ENCODE peak calls at places on chromosome 15, in five cellular contexts. One of them, this sample, is unnamed.

GRCh38 chr15:25067725-25068309 is 113.0 kb downstream of the SNRPN start:
- DNase-seq in Panc1: no peak
- DNase-seq in psoas muscle: no peak
- DNase-seq in colonic mucosa: no peak
- DNase-seq in upper lobe of right lung: peak; percentile 25
- DNase-seq in this sample: peak; percentile 8

GRCh38 chr15:41870689-41871081 is 23.2 kb downstream of the SPTBN5 start:
- DNase-seq in Panc1: peak; percentile 60
- DNase-seq in colonic mucosa: no peak
- DNase-seq in upper lobe of right lung: no peak
- DNase-seq in psoas muscle: no peak
- DNase-seq in this sample: no peak

GRCh38 chr15:98943609-98944111 is 63.9 kb downstream of the PGPEP1L start:
- DNase-seq in upper lobe of right lung: no peak
- DNase-seq in colonic mucosa: no peak
- DNase-seq in Panc1: no peak
- DNase-seq in psoas muscle: peak; percentile 92
- DNase-seq in this sample: no peak

GRCh38 chr15:31392761-31393401 is 66.2 kb downstream of the KLF13 start:
- DNase-seq in colonic mucosa: peak; percentile 52
- DNase-seq in upper lobe of right lung: no peak
- DNase-seq in psoas muscle: no peak
- DNase-seq in Panc1: no peak
- DNase-seq in this sample: peak; percentile 87

GRCh38 chr15:79101866-79102581 is 11.4 kb upstream of the RASGRF1 start:
- DNase-seq in psoas muscle: no peak
- DNase-seq in Panc1: no peak
- DNase-seq in colonic mucosa: no peak
- DNase-seq in upper lobe of right lung: no peak
- DNase-seq in this sample: no peak

GRCh38 chr15:60941448-60941847 is 287.7 kb downstream of the RORA start:
- DNase-seq in Panc1: no peak
- DNase-seq in colonic mucosa: no peak
- DNase-seq in upper lobe of right lung: no peak
- DNase-seq in psoas muscle: no peak
- DNase-seq in this sample: no peak

GRCh38 chr15:38090223-38090622 is 155.8 kb downstream of the TMCO5A start:
- DNase-seq in colonic mucosa: no peak
- DNase-seq in psoas muscle: no peak
- DNase-seq in upper lobe of right lung: no peak
- DNase-seq in Panc1: no peak
- DNase-seq in this sample: no peak

GRCh38 chr15:98649996-98650870 is 1.9 kb downstream of the IGF1R start:
- DNase-seq in psoas muscle: peak; percentile 74
- DNase-seq in upper lobe of right lung: peak; percentile 76
- DNase-seq in Panc1: no peak
- DNase-seq in colonic mucosa: peak; percentile 53
- DNase-seq in this sample: peak; percentile 87

GRCh38 chr15:33425149-33425548 is 114.4 kb downstream of the RYR3 start:
- DNase-seq in colonic mucosa: no peak
- DNase-seq in Panc1: no peak
- DNase-seq in psoas muscle: no peak
- DNase-seq in upper lobe of right lung: no peak
- DNase-seq in this sample: no peak

GRCh38 chr15:70236306-70237103 is 138.8 kb upstream of the TLE3 start:
- DNase-seq in colonic mucosa: no peak
- DNase-seq in Panc1: no peak
- DNase-seq in upper lobe of right lung: no peak
- DNase-seq in psoas muscle: no peak
- DNase-seq in this sample: no peak

GRCh38 chr15:92323480-92323879 is 70.2 kb upstream of the ST8SIA2 start:
- DNase-seq in colonic mucosa: no peak
- DNase-seq in Panc1: no peak
- DNase-seq in upper lobe of right lung: no peak
- DNase-seq in psoas muscle: no peak
- DNase-seq in this sample: no peak

GRCh38 chr15:92327033-92327432 is 66.6 kb upstream of the ST8SIA2 start:
- DNase-seq in psoas muscle: no peak
- DNase-seq in colonic mucosa: no peak
- DNase-seq in Panc1: no peak
- DNase-seq in upper lobe of right lung: no peak
- DNase-seq in this sample: no peak

GRCh38 chr15:92324036-92324963 is 69.4 kb upstream of the ST8SIA2 start:
- DNase-seq in colonic mucosa: no peak
- DNase-seq in Panc1: no peak
- DNase-seq in upper lobe of right lung: no peak
- DNase-seq in psoas muscle: no peak
- DNase-seq in this sample: no peak

GRCh38 chr15:92328207-92328606 is 65.5 kb upstream of the ST8SIA2 start:
- DNase-seq in upper lobe of right lung: no peak
- DNase-seq in colonic mucosa: no peak
- DNase-seq in Panc1: no peak
- DNase-seq in psoas muscle: no peak
- DNase-seq in this sample: no peak

GRCh38 chr15:92326236-92326635 is 67.4 kb upstream of the ST8SIA2 start:
- DNase-seq in colonic mucosa: no peak
- DNase-seq in Panc1: no peak
- DNase-seq in upper lobe of right lung: no peak
- DNase-seq in psoas muscle: no peak
- DNase-seq in this sample: no peak
- TF ChIP-seq CTCF in colonic mucosa: no peak
- TF ChIP-seq CTCF in Panc1: no peak
- TF ChIP-seq CTCF in upper lobe of right lung: no peak
- TF ChIP-seq CTCF in psoas muscle: no peak
- TF ChIP-seq CTCF in this sample: no peak

DNA sequence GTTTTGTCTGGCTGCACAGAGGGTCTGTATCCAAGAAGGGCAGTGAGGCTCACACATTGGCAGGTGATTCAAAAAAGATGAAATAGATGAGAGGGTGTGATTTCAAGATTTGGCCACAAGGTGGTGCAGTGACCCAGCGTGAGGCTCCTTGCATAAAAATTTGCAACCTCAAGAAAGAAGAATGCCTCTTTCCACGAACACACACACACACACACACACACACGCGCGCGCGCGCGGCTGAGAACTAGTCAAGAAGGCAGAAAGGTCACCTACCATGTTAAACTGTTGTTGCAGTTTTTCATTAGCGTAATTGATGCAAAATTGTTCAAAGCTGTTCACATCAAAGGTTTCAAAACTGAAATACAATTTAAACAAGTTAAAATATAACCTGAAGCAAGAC is 39.2 kb downstream of the MYO5C start:
- DNase-seq in psoas muscle: peak; percentile 75
- DNase-seq in Panc1: peak; percentile 81
- DNase-seq in upper lobe of right lung: no peak
- DNase-seq in colonic mucosa: peak; percentile 80
- DNase-seq in this sample: no peak
- H3K27ac ChIP-seq in psoas muscle: no peak overlapping the region
- H3K27ac ChIP-seq in Panc1: no peak overlapping the region
- H3K27ac ChIP-seq in upper lobe of right lung: no peak overlapping the region
- H3K27ac ChIP-seq in colonic mucosa: no peak overlapping the region
- H3K27ac ChIP-seq in this sample: peak overlapping the region; percentile 20

DNA sequence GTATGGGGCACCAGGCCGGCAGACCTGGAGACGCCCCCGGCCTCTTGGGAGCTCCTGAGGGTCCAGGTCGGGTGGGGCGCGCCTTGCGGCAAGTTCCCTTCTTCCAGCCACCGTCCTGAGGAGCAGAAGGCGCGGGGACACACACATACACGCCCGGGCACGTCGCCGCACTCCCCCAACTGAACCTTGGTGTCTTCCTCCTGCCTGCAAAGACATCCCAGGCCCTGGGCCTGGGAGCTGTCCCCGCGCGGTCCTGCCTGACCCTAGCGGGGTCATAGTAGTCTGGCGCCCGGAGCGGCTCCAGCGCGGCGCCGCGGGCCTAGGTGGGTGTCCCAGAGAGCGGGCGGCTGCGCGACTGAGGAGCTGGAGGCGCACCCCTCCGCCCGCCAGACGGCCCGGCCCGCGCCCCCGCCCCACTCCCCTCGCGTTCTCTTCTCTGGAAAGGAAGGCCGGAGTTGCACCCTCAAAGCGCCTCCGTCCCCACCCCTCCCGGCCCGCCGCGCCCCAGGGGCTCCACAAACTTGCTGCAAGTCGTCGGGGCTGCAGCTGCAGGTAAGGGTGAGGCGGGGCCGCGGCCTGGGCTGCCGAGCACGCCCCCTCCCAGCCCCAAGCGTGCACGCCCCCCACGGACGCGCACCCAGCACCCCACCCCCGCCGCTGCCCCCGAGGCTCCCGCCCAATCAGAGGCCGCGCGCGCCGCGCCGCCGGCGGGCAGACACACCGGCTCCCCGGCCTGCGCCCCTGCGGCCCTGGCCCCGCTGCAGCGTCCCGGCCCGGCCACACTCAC is 186.0 kb upstream of the LINGO1 start:
- DNase-seq in colonic mucosa: no peak
- DNase-seq in upper lobe of right lung: no peak
- DNase-seq in Panc1: no peak
- DNase-seq in psoas muscle: no peak
- DNase-seq in this sample: no peak
- H3K4me3 ChIP-seq in colonic mucosa: no peak overlapping the region
- H3K4me3 ChIP-seq in upper lobe of right lung: no peak overlapping the region
- H3K4me3 ChIP-seq in Panc1: peak overlapping the region; percentile 36
- H3K4me3 ChIP-seq in psoas muscle: peak overlapping the region; percentile 61
- H3K4me3 ChIP-seq in this sample: no peak overlapping the region

GRCh38 chr15:90083954-90084607 is 18.2 kb downstream of the IDH2 start:
- DNase-seq in upper lobe of right lung: no peak
- DNase-seq in psoas muscle: no peak
- DNase-seq in colonic mucosa: no peak
- DNase-seq in Panc1: no peak
- DNase-seq in this sample: no peak

GRCh38 chr15:90084876-90085423 is 17.3 kb downstream of the IDH2 start:
- DNase-seq in psoas muscle: no peak
- DNase-seq in Panc1: no peak
- DNase-seq in colonic mucosa: no peak
- DNase-seq in upper lobe of right lung: no peak
- DNase-seq in this sample: no peak

GRCh38 chr15:90087454-90088154 is 14.7 kb downstream of the IDH2 start:
- DNase-seq in Panc1: no peak
- DNase-seq in upper lobe of right lung: no peak
- DNase-seq in colonic mucosa: no peak
- DNase-seq in psoas muscle: peak; percentile 54
- DNase-seq in this sample: peak; percentile 79

GRCh38 chr15:90085565-90085964 is 16.7 kb downstream of the IDH2 start:
- DNase-seq in colonic mucosa: no peak
- DNase-seq in upper lobe of right lung: no peak
- DNase-seq in psoas muscle: peak; percentile 28
- DNase-seq in Panc1: no peak
- DNase-seq in this sample: no peak

DNA sequence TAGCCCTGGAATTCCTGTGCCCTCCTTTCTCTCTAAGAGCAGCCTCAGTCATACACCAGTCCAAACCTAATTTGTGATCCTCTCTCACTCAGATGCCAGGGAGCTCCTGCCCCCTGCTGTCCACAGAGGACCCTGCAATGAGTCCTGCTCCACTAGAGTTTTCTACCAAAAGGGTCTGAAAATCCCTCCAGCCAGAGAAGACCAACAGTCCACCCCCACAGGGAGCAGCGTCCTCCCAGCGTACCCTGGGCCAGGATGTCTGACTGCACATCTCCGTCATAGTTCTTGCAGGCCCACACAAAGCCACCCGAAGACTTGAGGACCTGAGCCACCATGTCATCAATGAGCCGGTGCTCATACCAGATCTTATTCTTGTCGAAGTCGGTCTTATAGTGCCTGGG is 15.4 kb downstream of the IDH2 start:
- DNase-seq in Panc1: no peak
- DNase-seq in psoas muscle: peak; percentile 50
- DNase-seq in upper lobe of right lung: peak; percentile 74
- DNase-seq in colonic mucosa: peak; percentile 63
- DNase-seq in this sample: no peak
- TF ChIP-seq CTCF in Panc1: peak; percentile 86
- TF ChIP-seq CTCF in psoas muscle: peak; percentile 57
- TF ChIP-seq CTCF in upper lobe of right lung: peak; percentile 75
- TF ChIP-seq CTCF in colonic mucosa: peak; percentile 64
- TF ChIP-seq CTCF in this sample: peak; percentile 49

GRCh38 chr15:40697916-40698315 is 2.9 kb downstream of the RAD51 start:
- DNase-seq in Panc1: no peak
- DNase-seq in psoas muscle: no peak
- DNase-seq in colonic mucosa: no peak
- DNase-seq in upper lobe of right lung: no peak
- DNase-seq in this sample: no peak

GRCh38 chr15:40696228-40696627 is 1.3 kb downstream of the RAD51 start:
- DNase-seq in colonic mucosa: no peak
- DNase-seq in psoas muscle: no peak
- DNase-seq in Panc1: no peak
- DNase-seq in upper lobe of right lung: no peak
- DNase-seq in this sample: no peak

GRCh38 chr15:40706121-40706520 is 11.1 kb downstream of the RAD51 start:
- DNase-seq in Panc1: no peak
- DNase-seq in upper lobe of right lung: no peak
- DNase-seq in psoas muscle: no peak
- DNase-seq in colonic mucosa: no peak
- DNase-seq in this sample: no peak

DNA sequence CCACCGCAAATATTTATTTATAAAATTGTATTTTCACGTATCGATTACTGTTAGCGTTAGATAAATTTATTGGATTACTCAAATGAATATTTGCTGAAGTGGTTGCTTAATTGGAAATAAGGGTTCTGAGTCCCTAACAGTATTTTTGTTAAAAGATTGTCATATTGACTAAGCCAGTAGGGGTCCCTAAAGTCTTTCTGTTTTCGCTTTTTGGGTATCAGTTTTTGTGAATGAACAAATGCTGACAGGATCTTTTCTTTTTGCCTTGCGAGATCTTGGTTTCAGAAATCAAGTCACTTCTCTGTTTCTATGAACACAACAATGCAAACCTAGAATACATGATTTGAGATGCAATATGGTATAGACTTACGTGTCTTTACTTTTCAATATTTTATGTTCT is 7.1 kb downstream of the RAD51 start:
- DNase-seq in colonic mucosa: no peak
- DNase-seq in psoas muscle: no peak
- DNase-seq in Panc1: no peak
- DNase-seq in upper lobe of right lung: no peak
- DNase-seq in this sample: no peak
- H3K27ac ChIP-seq in colonic mucosa: peak overlapping the region; percentile 8
- H3K27ac ChIP-seq in psoas muscle: no peak overlapping the region
- H3K27ac ChIP-seq in Panc1: no peak overlapping the region
- H3K27ac ChIP-seq in upper lobe of right lung: no peak overlapping the region
- H3K27ac ChIP-seq in this sample: no peak overlapping the region

This sample was measured in kidney.